ENCODE peak calls at places on chromosomes 11 and 22, in eight cellular contexts. L is cardiac fibroblast, D is AG04450, M is activated gamma-delta T cell, J is midbrain, F is NCI-H1417, Y is left cardiac atrium, X is globus pallidus. B is an unnamed sample.

GRCh38 chr11:67060111-67060522 is 3.5 kb downstream of the RHOD start:
- DNase-seq in M (no peak), F (no peak), D (no peak), X (no peak), Y (no peak), J (no peak), L (no peak), B (no peak)

GRCh38 chr11:45473491-45473890 is 187.3 kb upstream of the SYT13 start:
- DNase-seq in X (no peak), M (no peak), Y (no peak), D (no peak), J (no peak), L (no peak), F (peak; percentile 69), B (no peak)

GRCh38 chr11:88543902-88544655 is 206.5 kb upstream of the CTSC start:
- DNase-seq in L (peak; percentile 96), M (no peak), D (peak; percentile 90), J (peak; percentile 87), F (peak; percentile 93), X (peak; percentile 72), Y (peak; percentile 80), B (peak; percentile 75)

GRCh38 chr11:122984186-122985011 is 2.8 kb upstream of the BSX start:
- DNase-seq in L (peak; percentile 31), J (no peak), X (no peak), Y (no peak), D (no peak), M (no peak), F (peak; percentile 79), B (peak; percentile 83)

GRCh38 chr11:61327669-61328071 is 5.2 kb downstream of the DDB1 start:
- DNase-seq in X (no peak), J (no peak), L (peak; percentile 18), F (no peak), Y (no peak), D (no peak), M (no peak), B (no peak)

GRCh38 chr11:102757823-102758549 is 22.4 kb downstream of the MMP10 start:
- DNase-seq in J (no peak), D (peak; percentile 45), M (no peak), F (no peak), L (peak; percentile 45), Y (no peak), X (no peak), B (no peak)

GRCh38 chr22:38941488-38941987 is 15.9 kb upstream of the APOBEC3A start:
- DNase-seq in F (no peak), L (no peak), D (no peak), M (no peak), X (peak; percentile 29), J (no peak), Y (no peak), B (no peak)

GRCh38 chr11:69243496-69244200 is 50.3 kb upstream of the MYEOV start:
- DNase-seq in J (no peak), F (no peak), Y (no peak), X (no peak), D (no peak), L (no peak), M (no peak), B (no peak)

GRCh38 chr22:47055073-47055355 is 292.6 kb downstream of the TBC1D22A start:
- DNase-seq in D (no peak), J (no peak), F (no peak), X (no peak), M (no peak), Y (no peak), L (no peak), B (no peak)

GRCh38 chr11:131662310-131662709 is 291.9 kb downstream of the NTM start:
- DNase-seq in F (peak; percentile 50), Y (no peak), L (no peak), M (no peak), X (no peak), D (no peak), J (no peak), B (no peak)

GRCh38 chr11:68406318-68407313 is 53.9 kb upstream of the PPP6R3 start:
- DNase-seq in Y (no peak), D (no peak), J (no peak), F (peak; percentile 32), M (no peak), L (no peak), X (no peak), B (peak; percentile 62)

GRCh38 chr11:1532606-1533341 is 39.3 kb downstream of the DUSP8 start:
- DNase-seq in X (no peak), J (no peak), L (no peak), F (no peak), D (no peak), M (no peak), Y (no peak), B (no peak)

GRCh38 chr11:79437981-79438630 is 2.7 kb downstream of the TENM4 start:
- DNase-seq in F (peak; percentile 81), M (no peak), D (no peak), X (no peak), Y (no peak), J (no peak), L (no peak), B (peak; percentile 56)

GRCh38 chr22:43293259-43293658 is 49.9 kb downstream of the SCUBE1 start:
- DNase-seq in M (no peak), Y (no peak), J (no peak), D (no peak), L (no peak), F (no peak), X (no peak), B (peak; percentile 58)

GRCh38 chr11:63839508-63840355 is 822 bp downstream of the MARK2 start:
- DNase-seq in M (peak; percentile 26), J (no peak), X (no peak), D (no peak), L (no peak), F (peak; percentile 52), Y (peak; percentile 54), B (no peak)

GRCh38 chr11:10197091-10197490 is 96.9 kb downstream of the SBF2 start:
- DNase-seq in J (no peak), F (no peak), L (no peak), D (no peak), Y (no peak), X (no peak), M (no peak), B (no peak)

GRCh38 chr11:10160350-10160749 is 133.7 kb downstream of the SBF2 start:
- DNase-seq in L (no peak), M (no peak), Y (no peak), D (no peak), F (no peak), J (no peak), X (no peak), B (no peak)

GRCh38 chr11:66008468-66009101 is 3.2 kb upstream of the CST6 start:
- DNase-seq in Y (no peak), L (no peak), D (no peak), F (no peak), M (no peak), J (no peak), X (no peak), B (no peak)

GRCh38 chr11:73219396-73220285 is 1.6 kb downstream of the P2RY2 start:
- DNase-seq in F (no peak), X (no peak), L (no peak), Y (no peak), J (no peak), D (no peak), M (no peak), B (no peak)

GRCh38 chr11:13287681-13288080 is 10.1 kb downstream of the BMAL1 start:
- DNase-seq in D (no peak), J (no peak), M (no peak), X (no peak), Y (no peak), F (no peak), L (no peak), B (no peak)

GRCh38 chr11:61111786-61112517 is 9.7 kb downstream of the CD5 start:
- DNase-seq in F (no peak), X (no peak), D (no peak), J (no peak), M (no peak), L (no peak), Y (no peak), B (no peak)

GRCh38 chr22:49168219-49168813 is 659.4 kb downstream of the BRD1 start:
- DNase-seq in L (no peak), X (no peak), F (no peak), D (no peak), Y (no peak), M (no peak), J (no peak), B (no peak)

GRCh38 chr11:17414317-17414737 is 25.9 kb upstream of the KCNJ11 start:
- DNase-seq in M (no peak), L (no peak), F (peak; percentile 84), J (no peak), Y (no peak), D (no peak), X (no peak), B (no peak)

GRCh38 chr11:46643986-46644385 is 26.6 kb downstream of the ATG13 start:
- DNase-seq in X (no peak), M (no peak), L (no peak), D (no peak), J (no peak), Y (no peak), F (no peak), B (no peak)

GRCh38 chr11:118980191-118980881 is 8.8 kb downstream of the FOXR1 start:
- DNase-seq in D (no peak), X (no peak), M (no peak), F (no peak), J (no peak), L (peak; percentile 13), Y (peak; percentile 60), B (peak; percentile 31)

GRCh38 chr11:114166897-114167323 is 107.4 kb downstream of the ZBTB16 start:
- DNase-seq in X (peak; percentile 80), L (peak; percentile 95), M (no peak), F (peak; percentile 94), Y (no peak), J (peak; percentile 73), D (peak; percentile 20), B (no peak)

GRCh38 chr11:111573821-111574249 is 28.4 kb upstream of the SIK2 start:
- DNase-seq in Y (no peak), L (peak; percentile 62), J (no peak), X (no peak), D (no peak), F (peak; percentile 43), M (no peak), B (no peak)

GRCh38 chr11:95229199-95230053 is 1.6 kb downstream of the SESN3 start:
- DNase-seq in Y (no peak), J (peak; percentile 60), M (no peak), X (peak; percentile 58), F (peak; percentile 80), D (no peak), L (peak; percentile 32), B (no peak)

GRCh38 chr22:39699631-39700348 is 129.2 kb downstream of the CACNA1I start:
- DNase-seq in F (peak; percentile 76), X (peak; percentile 35), Y (no peak), J (peak; percentile 16), L (no peak), D (no peak), M (no peak), B (no peak)

GRCh38 chr11:27907534-27907933 is 200.4 kb downstream of the KIF18A start:
- DNase-seq in F (no peak), D (no peak), J (no peak), L (no peak), M (no peak), Y (no peak), X (no peak), B (no peak)

GRCh38 chr22:22154068-22154467 is 90.5 kb upstream of the VPREB1 start:
- DNase-seq in L (no peak), J (no peak), M (no peak), D (no peak), F (no peak), Y (no peak), X (no peak), B (no peak)

GRCh38 chr11:73147771-73148681 is 5.9 kb upstream of the FCHSD2 start:
- DNase-seq in J (no peak), F (peak; percentile 45), M (no peak), L (no peak), Y (peak; percentile 77), D (no peak), X (no peak), B (no peak)

GRCh38 chr11:122556605-122557004 is 98.9 kb upstream of the UBASH3B start:
- DNase-seq in Y (peak; percentile 34), F (no peak), X (peak; percentile 15), L (peak; percentile 15), D (no peak), J (no peak), M (no peak), B (no peak)

GRCh38 chr11:104380358-104380757 is 216.4 kb upstream of the PDGFD start:
- DNase-seq in J (no peak), X (no peak), F (no peak), L (peak; percentile 12), M (no peak), D (no peak), Y (no peak), B (no peak)